ENCODE peak calls at places on chromosome 22, in ten cellular contexts. J is stomach, W is adrenal gland, M is sigmoid colon, Q is transverse colon, Y is HepG2, N is heart left ventricle, T is Peyer's patch, V is uterus, Z is spleen. G is an unnamed sample.

GRCh38 chr22:11360632-11361031 is 4167.4 kb upstream of the OR11H1 start:
- DNase-seq in V (no peak), Z (no peak), M (no peak), J (no peak), Y (no peak), W (no peak), N (no peak), Q (no peak), T (no peak), G (no peak)

GRCh38 chr22:39647836-39648500 is 77.4 kb downstream of the CACNA1I start:
- DNase-seq in Q (no peak), Z (no peak), T (no peak), N (no peak), M (no peak), W (no peak), J (no peak), Y (no peak), V (no peak), G (no peak)

GRCh38 chr22:19565921-19566598 is 41.9 kb upstream of the CLDN5 start:
- DNase-seq in Z (no peak), W (no peak), N (no peak), V (peak), Y (no peak), T (no peak), J (no peak), M (peak), Q (no peak), G (no peak)

GRCh38 chr22:46057206-46057605 is 80.2 kb upstream of the WNT7B start:
- DNase-seq in M (peak), Z (peak), Y (no peak), N (peak), J (peak), T (peak), V (peak), W (no peak), Q (peak), G (peak)

GRCh38 chr22:47207387-47207786 is 444.9 kb downstream of the TBC1D22A start:
- DNase-seq in W (no peak), Z (peak), N (no peak), J (peak), Q (no peak), M (peak), T (no peak), Y (no peak), V (no peak), G (peak)

GRCh38 chr22:33891992-33892391 is 28.3 kb downstream of the LARGE1 start:
- DNase-seq in V (no peak), Z (no peak), Q (no peak), J (no peak), M (no peak), T (no peak), Y (no peak), N (no peak), W (no peak), G (no peak)

GRCh38 chr22:24189249-24190158 is 8.2 kb downstream of the SUSD2 start:
- DNase-seq in Z (peak), Y (peak), W (peak), N (peak), M (peak), J (peak), Q (peak), V (peak), T (peak), G (peak)

GRCh38 chr22:47197735-47198500 is 435.5 kb downstream of the TBC1D22A start:
- DNase-seq in W (no peak), Q (no peak), T (no peak), N (no peak), Z (peak), Y (no peak), V (no peak), M (peak), J (peak), G (peak)

GRCh38 chr22:48452766-48453165 is 1374.9 kb downstream of the BRD1 start:
- DNase-seq in Q (no peak), T (no peak), J (no peak), N (no peak), V (no peak), Y (no peak), M (no peak), W (no peak), Z (peak), G (no peak)

GRCh38 chr22:21677606-21678443 is 12.0 kb downstream of the PPIL2 start:
- DNase-seq in T (no peak), J (no peak), V (no peak), M (no peak), W (no peak), Z (no peak), Y (peak), Q (no peak), N (no peak), G (no peak)

GRCh38 chr22:45896961-45897538 is 79.9 kb downstream of the WNT7B start:
- DNase-seq in M (no peak), N (no peak), Y (no peak), J (no peak), Q (no peak), V (no peak), T (no peak), Z (no peak), W (no peak), G (no peak)

GRCh38 chr22:32850157-32850556 is 48.7 kb downstream of the TIMP3 start:
- DNase-seq in T (no peak), J (no peak), Y (no peak), M (no peak), Z (no peak), W (no peak), N (no peak), V (no peak), Q (no peak), G (no peak)

GRCh38 chr22:46846154-46846831 is 83.8 kb downstream of the TBC1D22A start:
- DNase-seq in Z (no peak), Y (no peak), N (no peak), W (no peak), V (no peak), T (no peak), J (no peak), M (no peak), Q (no peak), G (no peak)

GRCh38 chr22:48609279-48609865 is 1218.3 kb downstream of the BRD1 start:
- DNase-seq in W (no peak), M (no peak), Q (no peak), T (no peak), Y (no peak), J (no peak), Z (no peak), N (no peak), V (no peak), G (no peak)

GRCh38 chr22:47795477-47796127 is 1033.2 kb downstream of the TBC1D22A start:
- DNase-seq in Q (no peak), N (no peak), W (peak), Y (no peak), V (no peak), M (no peak), Z (peak), J (no peak), T (no peak), G (no peak)

GRCh38 chr22:17705565-17706450 is 67.3 kb downstream of the BCL2L13 start:
- DNase-seq in Y (no peak), Q (no peak), M (no peak), T (no peak), J (no peak), V (no peak), Z (no peak), N (no peak), W (no peak), G (no peak)

GRCh38 chr22:39277135-39277607 is 32.4 kb upstream of the PDGFB start:
- DNase-seq in M (no peak), Y (no peak), V (no peak), W (no peak), J (no peak), T (no peak), N (no peak), Z (no peak), Q (no peak), G (no peak)

DNA sequence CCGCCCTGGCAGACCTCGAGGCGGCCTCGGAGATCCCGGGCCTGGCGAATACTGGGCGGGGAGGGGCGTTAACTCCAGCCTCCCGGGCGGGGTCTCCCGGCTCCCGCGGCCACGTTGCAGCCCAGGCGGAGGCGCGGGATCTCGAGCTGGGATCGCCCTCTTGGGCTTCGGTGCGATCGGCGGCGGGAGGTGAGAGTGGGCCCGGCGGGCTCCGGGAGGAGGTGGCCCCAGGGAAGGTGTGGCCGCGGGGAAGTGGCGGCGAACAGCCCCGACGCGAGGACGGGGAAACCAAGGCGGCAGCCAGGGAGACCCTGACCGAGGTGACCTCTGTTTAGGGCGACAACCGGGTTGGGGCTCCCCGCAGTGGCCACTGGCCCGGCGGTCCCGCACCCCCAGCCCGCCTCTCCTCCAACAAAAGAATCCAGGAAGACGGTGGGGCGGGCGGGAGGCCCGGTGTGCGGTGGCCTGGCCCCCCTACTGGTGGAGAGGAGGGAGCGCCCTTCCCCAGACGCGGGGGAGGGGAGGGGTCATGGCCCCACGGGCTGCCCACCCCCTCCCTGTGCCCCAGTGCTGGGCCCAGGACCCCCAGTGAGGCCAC is at the start of gene PHETA2:
- DNase-seq in V (peak), Z (peak), J (peak), Q (peak), W (no peak), M (no peak), N (peak), Y (no peak), T (peak), G (no peak)
- TF ChIP-seq POLR2A in V (peak), Z (no peak), J (no peak), Q (peak), W (no peak), M (no peak), N (peak), Y (no peak), T (peak), G (no peak)

GRCh38 chr22:50469377-50470305 is 5.2 kb downstream of the SBF1 start:
- DNase-seq in V (no peak), N (no peak), J (peak), W (no peak), T (peak), Y (no peak), Q (peak), Z (peak), M (peak), G (peak)
- H3K27ac ChIP-seq in V (no peak), N (no peak), J (peak), W (no peak), T (peak), Y (no peak), Q (peak), Z (peak), M (no peak), G (no peak)

GRCh38 chr22:31097941-31098632 is 9.3 kb downstream of the SELENOM start:
- DNase-seq in M (no peak), W (no peak), Z (no peak), J (no peak), N (no peak), V (peak), Y (no peak), T (no peak), Q (no peak), G (no peak)

GRCh38 chr22:31096637-31097274 is 10.6 kb downstream of the SELENOM start:
- DNase-seq in N (no peak), M (no peak), Q (no peak), J (no peak), T (peak), Z (peak), Y (no peak), V (peak), W (no peak), G (no peak)

GRCh38 chr22:31093956-31094622 is 13.0 kb downstream of the SMTN start:
- DNase-seq in V (peak), T (peak), M (peak), W (no peak), N (peak), J (peak), Q (peak), Z (no peak), Y (no peak), G (no peak)

GRCh38 chr22:31094741-31095140 is 12.6 kb downstream of the SELENOM start:
- DNase-seq in Q (no peak), N (no peak), Y (no peak), J (no peak), T (no peak), M (no peak), Z (no peak), W (no peak), V (no peak), G (no peak)

DNA sequence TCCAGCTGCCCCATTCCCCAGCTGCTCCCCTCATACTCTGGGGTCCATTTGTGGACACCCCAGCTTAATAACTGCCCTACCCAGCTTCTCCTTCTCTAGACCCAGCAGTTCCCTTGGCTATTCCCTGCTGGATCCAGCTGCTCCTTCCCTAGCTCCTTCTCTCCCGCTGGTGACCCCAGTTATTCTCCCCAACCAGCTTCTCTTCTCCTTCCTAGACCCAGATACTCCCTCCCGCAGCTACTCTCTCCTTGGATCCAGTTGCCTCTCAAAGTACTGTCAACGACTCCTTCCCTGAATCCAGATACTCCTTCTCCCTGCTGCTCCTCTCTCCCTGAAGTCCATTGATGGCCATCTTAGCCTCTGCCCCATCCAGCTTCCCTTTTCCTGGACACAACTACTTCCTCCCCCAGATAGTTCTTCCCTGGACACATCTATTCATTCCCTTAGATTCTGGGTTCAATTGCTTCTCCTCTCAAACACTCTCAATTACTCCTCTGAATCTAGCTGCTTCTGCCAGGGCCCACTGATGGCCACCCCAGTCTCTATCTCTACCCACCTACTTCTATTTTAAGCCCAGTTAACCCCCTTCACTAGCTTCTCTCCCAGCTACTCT is 11.6 kb downstream of the SELENOM start:
- DNase-seq in T (no peak), Y (no peak), J (no peak), M (no peak), V (no peak), N (no peak), Q (no peak), W (no peak), Z (no peak), G (no peak)
- TF ChIP-seq POLR2A in T (no peak), Y (no peak), J (no peak), M (no peak), V (no peak), N (no peak), Q (no peak), W (no peak), Z (no peak), G (no peak)

GRCh38 chr22:41285441-41285819 is 557 bp downstream of the RANGAP1 start:
- DNase-seq in Q (peak), M (peak), V (no peak), N (peak), W (peak), T (peak), Z (peak), J (peak), Y (peak), G (peak)
- H3K27ac ChIP-seq in Q (peak), M (peak), V (peak), N (peak), W (peak), T (peak), Z (peak), J (peak), Y (peak), G (peak)

DNA sequence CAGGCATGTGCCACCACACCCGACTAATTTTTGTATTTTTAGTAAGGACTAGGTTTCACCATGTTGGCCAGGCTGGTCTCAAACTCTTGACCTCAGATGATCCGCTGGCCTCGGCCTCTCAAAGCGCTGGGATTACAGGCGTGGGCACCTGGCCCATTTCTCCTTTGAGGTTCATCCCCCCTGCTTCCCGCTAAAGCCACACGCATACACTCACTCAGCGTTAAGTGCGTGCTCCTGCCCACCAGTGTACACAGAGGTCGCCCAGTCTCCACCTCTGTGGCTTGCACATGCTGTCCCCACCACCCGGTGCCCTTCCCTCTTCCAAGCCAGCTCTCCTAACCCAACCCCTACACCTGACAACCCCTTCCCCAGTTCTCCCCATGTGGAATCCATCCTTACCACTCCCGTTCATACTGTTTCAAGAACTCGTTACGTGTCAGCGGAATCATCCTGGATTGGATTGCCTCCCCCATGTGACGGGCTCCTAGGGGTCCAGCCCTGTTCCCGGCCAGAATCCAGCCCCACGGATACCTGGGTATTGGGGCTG is 15.7 kb upstream of the CYTH4 start:
- DNase-seq in Q (no peak), M (no peak), T (peak), Z (peak), W (no peak), V (no peak), N (no peak), Y (no peak), J (no peak), G (no peak)
- TF ChIP-seq POLR2A in Q (no peak), M (no peak), T (no peak), Z (no peak), W (no peak), V (no peak), N (no peak), Y (no peak), J (no peak), G (no peak)